ENCODE peak calls at places on chromosomes 7 and 10, in seven cellular contexts. One of them, this sample, is unnamed.

GRCh38 chr10:110395350-110396283 is 90.9 kb upstream of the SMNDC1 start:
- DNase-seq in ascending aorta: no peak
- DNase-seq in effector memory CD4-positive, alpha-beta T cell: peak
- DNase-seq in bronchial epithelial cell: peak
- DNase-seq in right cardiac atrium: no peak
- DNase-seq in GM12865: peak
- DNase-seq in colonic mucosa: peak
- DNase-seq in this sample: no peak

GRCh38 chr7:149284850-149285580 is 23.0 kb downstream of the ZNF783 start:
- DNase-seq in bronchial epithelial cell: peak
- DNase-seq in GM12865: peak
- DNase-seq in ascending aorta: peak
- DNase-seq in effector memory CD4-positive, alpha-beta T cell: peak
- DNase-seq in colonic mucosa: peak
- DNase-seq in right cardiac atrium: peak
- DNase-seq in this sample: no peak

GRCh38 chr10:125029584-125030242 is 87.8 kb downstream of the ZRANB1 start:
- DNase-seq in colonic mucosa: no peak
- DNase-seq in ascending aorta: no peak
- DNase-seq in GM12865: no peak
- DNase-seq in right cardiac atrium: no peak
- DNase-seq in effector memory CD4-positive, alpha-beta T cell: no peak
- DNase-seq in bronchial epithelial cell: peak
- DNase-seq in this sample: no peak

GRCh38 chr7:2474813-2475677 is 1.2 kb downstream of the GRIFIN start:
- DNase-seq in right cardiac atrium: no peak
- DNase-seq in bronchial epithelial cell: no peak
- DNase-seq in colonic mucosa: no peak
- DNase-seq in effector memory CD4-positive, alpha-beta T cell: no peak
- DNase-seq in ascending aorta: no peak
- DNase-seq in GM12865: no peak
- DNase-seq in this sample: no peak

GRCh38 chr10:110634527-110635209 is 9.5 kb upstream of the RBM20 start:
- DNase-seq in GM12865: no peak
- DNase-seq in colonic mucosa: peak
- DNase-seq in right cardiac atrium: peak
- DNase-seq in bronchial epithelial cell: no peak
- DNase-seq in ascending aorta: no peak
- DNase-seq in effector memory CD4-positive, alpha-beta T cell: no peak
- DNase-seq in this sample: peak

GRCh38 chr7:44631458-44632115 is 25.2 kb downstream of the OGDH start:
- DNase-seq in colonic mucosa: no peak
- DNase-seq in ascending aorta: no peak
- DNase-seq in bronchial epithelial cell: no peak
- DNase-seq in right cardiac atrium: no peak
- DNase-seq in effector memory CD4-positive, alpha-beta T cell: peak
- DNase-seq in GM12865: no peak
- DNase-seq in this sample: peak

GRCh38 chr7:41943098-41943577 is 240.2 kb upstream of the INHBA start:
- DNase-seq in ascending aorta: no peak
- DNase-seq in right cardiac atrium: peak
- DNase-seq in bronchial epithelial cell: peak
- DNase-seq in GM12865: peak
- DNase-seq in colonic mucosa: peak
- DNase-seq in effector memory CD4-positive, alpha-beta T cell: peak
- DNase-seq in this sample: peak

GRCh38 chr7:33854178-33854577 is 51.2 kb upstream of the BMPER start:
- DNase-seq in colonic mucosa: no peak
- DNase-seq in GM12865: no peak
- DNase-seq in bronchial epithelial cell: peak
- DNase-seq in ascending aorta: no peak
- DNase-seq in right cardiac atrium: no peak
- DNase-seq in effector memory CD4-positive, alpha-beta T cell: no peak
- DNase-seq in this sample: no peak

GRCh38 chr7:143514995-143515735 is 37.5 kb downstream of the TAS2R41 start:
- DNase-seq in bronchial epithelial cell: no peak
- DNase-seq in right cardiac atrium: peak
- DNase-seq in colonic mucosa: no peak
- DNase-seq in GM12865: no peak
- DNase-seq in ascending aorta: no peak
- DNase-seq in effector memory CD4-positive, alpha-beta T cell: no peak
- DNase-seq in this sample: no peak

GRCh38 chr7:130387628-130388403 is 7.5 kb downstream of the CPA1 start:
- DNase-seq in GM12865: no peak
- DNase-seq in effector memory CD4-positive, alpha-beta T cell: no peak
- DNase-seq in right cardiac atrium: no peak
- DNase-seq in colonic mucosa: no peak
- DNase-seq in bronchial epithelial cell: no peak
- DNase-seq in ascending aorta: no peak
- DNase-seq in this sample: no peak

GRCh38 chr10:102870221-102870620 is 951 bp downstream of the AS3MT start:
- DNase-seq in colonic mucosa: no peak
- DNase-seq in GM12865: no peak
- DNase-seq in effector memory CD4-positive, alpha-beta T cell: no peak
- DNase-seq in right cardiac atrium: no peak
- DNase-seq in bronchial epithelial cell: no peak
- DNase-seq in ascending aorta: no peak
- DNase-seq in this sample: no peak

GRCh38 chr10:95517536-95518454 is 43.4 kb downstream of the SORBS1 start:
- DNase-seq in colonic mucosa: peak
- DNase-seq in GM12865: no peak
- DNase-seq in effector memory CD4-positive, alpha-beta T cell: no peak
- DNase-seq in ascending aorta: no peak
- DNase-seq in right cardiac atrium: no peak
- DNase-seq in bronchial epithelial cell: no peak
- DNase-seq in this sample: no peak

GRCh38 chr7:114081606-114082425 is 163.0 kb upstream of the PPP1R3A start:
- DNase-seq in colonic mucosa: peak
- DNase-seq in effector memory CD4-positive, alpha-beta T cell: no peak
- DNase-seq in right cardiac atrium: no peak
- DNase-seq in ascending aorta: no peak
- DNase-seq in bronchial epithelial cell: peak
- DNase-seq in GM12865: peak
- DNase-seq in this sample: peak

GRCh38 chr10:130745251-130745650 is 566.3 kb downstream of the TCERG1L start:
- DNase-seq in right cardiac atrium: no peak
- DNase-seq in effector memory CD4-positive, alpha-beta T cell: no peak
- DNase-seq in bronchial epithelial cell: no peak
- DNase-seq in ascending aorta: no peak
- DNase-seq in colonic mucosa: no peak
- DNase-seq in GM12865: no peak
- DNase-seq in this sample: no peak

GRCh38 chr10:113454341-113455061 is 98.4 kb upstream of the HABP2 start:
- DNase-seq in GM12865: peak
- DNase-seq in right cardiac atrium: peak
- DNase-seq in ascending aorta: no peak
- DNase-seq in bronchial epithelial cell: peak
- DNase-seq in colonic mucosa: peak
- DNase-seq in effector memory CD4-positive, alpha-beta T cell: no peak
- DNase-seq in this sample: peak

GRCh38 chr10:70169661-70170364 is 501 bp downstream of the SAR1A start:
- DNase-seq in GM12865: no peak
- DNase-seq in colonic mucosa: no peak
- DNase-seq in bronchial epithelial cell: no peak
- DNase-seq in ascending aorta: no peak
- DNase-seq in effector memory CD4-positive, alpha-beta T cell: no peak
- DNase-seq in right cardiac atrium: no peak
- DNase-seq in this sample: no peak

GRCh38 chr7:151796091-151796870 is 80.6 kb downstream of the PRKAG2 start:
- DNase-seq in bronchial epithelial cell: peak
- DNase-seq in right cardiac atrium: peak
- DNase-seq in colonic mucosa: peak
- DNase-seq in GM12865: no peak
- DNase-seq in effector memory CD4-positive, alpha-beta T cell: no peak
- DNase-seq in ascending aorta: no peak
- DNase-seq in this sample: no peak

DNA sequence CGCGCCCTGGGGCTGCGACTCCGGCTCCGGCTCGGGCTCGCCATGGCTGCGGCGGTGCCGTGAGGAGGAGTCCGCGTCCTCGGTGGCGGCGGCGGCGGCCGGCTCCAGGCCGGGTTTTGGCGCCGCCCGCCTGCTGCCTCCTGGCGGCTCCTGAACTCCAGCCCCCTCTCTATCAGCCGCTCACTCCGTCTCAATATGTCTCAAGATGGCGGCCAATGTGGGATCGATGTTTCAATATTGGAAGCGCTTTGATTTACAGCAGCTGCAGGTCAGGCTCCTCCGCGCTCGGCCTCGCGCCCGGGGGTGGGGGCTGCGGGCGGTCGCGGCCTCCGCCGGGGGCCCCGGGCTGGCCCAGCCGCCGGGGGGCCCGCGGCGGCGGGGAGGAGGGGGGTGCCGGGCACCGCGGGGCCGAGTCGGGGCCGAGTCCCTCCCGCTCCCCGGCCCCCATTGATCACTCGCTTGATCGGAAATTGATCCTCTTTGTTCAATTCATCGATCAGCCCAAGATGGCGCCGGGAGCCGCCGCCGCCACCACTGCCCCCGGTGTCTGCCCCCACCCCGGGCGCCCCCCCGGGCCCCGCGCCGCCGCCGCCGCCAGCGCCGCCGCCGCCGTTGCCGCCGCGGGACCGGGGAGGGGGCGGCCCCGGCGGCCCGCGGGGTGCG is 1.5 kb upstream of the CUX1 start:
- DNase-seq in colonic mucosa: peak
- DNase-seq in effector memory CD4-positive, alpha-beta T cell: peak
- DNase-seq in ascending aorta: no peak
- DNase-seq in bronchial epithelial cell: peak
- DNase-seq in GM12865: peak
- DNase-seq in right cardiac atrium: peak
- DNase-seq in this sample: peak
- H3K4me3 ChIP-seq in colonic mucosa: peak
- H3K4me3 ChIP-seq in effector memory CD4-positive, alpha-beta T cell: peak
- H3K4me3 ChIP-seq in ascending aorta: peak
- H3K4me3 ChIP-seq in bronchial epithelial cell: peak
- H3K4me3 ChIP-seq in GM12865: peak
- H3K4me3 ChIP-seq in right cardiac atrium: peak
- H3K4me3 ChIP-seq in this sample: peak

GRCh38 chr10:14569274-14570060 is 205.2 kb downstream of the FAM107B start:
- DNase-seq in ascending aorta: no peak
- DNase-seq in right cardiac atrium: no peak
- DNase-seq in colonic mucosa: peak
- DNase-seq in bronchial epithelial cell: no peak
- DNase-seq in effector memory CD4-positive, alpha-beta T cell: no peak
- DNase-seq in GM12865: no peak
- DNase-seq in this sample: no peak
- H3K4me3 ChIP-seq in ascending aorta: no peak
- H3K4me3 ChIP-seq in right cardiac atrium: no peak
- H3K4me3 ChIP-seq in colonic mucosa: no peak
- H3K4me3 ChIP-seq in bronchial epithelial cell: no peak
- H3K4me3 ChIP-seq in effector memory CD4-positive, alpha-beta T cell: peak
- H3K4me3 ChIP-seq in GM12865: no peak
- H3K4me3 ChIP-seq in this sample: no peak

DNA sequence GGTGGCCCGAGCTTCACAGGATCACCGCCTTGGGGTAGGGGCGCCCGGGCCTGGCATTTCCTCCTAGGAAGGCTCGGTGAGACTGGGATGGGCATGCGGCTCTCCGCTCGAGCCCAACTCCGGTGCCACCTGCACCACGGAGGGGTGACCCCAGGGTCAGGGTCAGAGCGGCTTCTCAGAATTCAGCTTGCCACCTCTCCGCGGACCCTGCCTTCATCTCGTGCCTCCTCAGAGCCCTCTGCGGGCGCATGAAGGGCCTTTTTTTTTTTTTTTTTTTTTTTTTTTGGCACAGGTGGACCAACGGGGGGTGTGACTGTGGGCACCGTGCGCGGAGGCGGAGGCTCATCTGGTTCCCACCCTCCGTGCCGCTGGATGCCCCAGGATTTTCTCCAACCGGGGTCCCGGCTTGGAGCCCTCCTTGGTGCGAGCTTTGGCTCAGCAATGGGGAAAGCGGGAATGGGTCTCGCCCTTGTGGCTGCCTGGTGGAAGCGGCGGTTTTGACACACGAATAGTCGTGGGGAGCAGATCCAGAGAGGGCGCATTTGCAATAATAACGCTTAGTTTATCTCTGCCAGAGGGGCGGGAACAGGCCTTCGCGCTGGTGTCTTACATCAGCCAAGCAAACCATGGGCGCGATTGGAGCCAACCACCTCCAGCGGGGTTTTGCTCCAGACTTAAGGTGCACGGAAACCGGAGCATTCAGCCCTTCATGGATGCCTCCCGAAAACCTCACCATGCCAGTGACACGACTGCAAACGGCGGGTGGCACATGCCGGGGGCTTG is 5.0 kb upstream of the TNRC18 start:
- DNase-seq in right cardiac atrium: peak
- DNase-seq in ascending aorta: no peak
- DNase-seq in effector memory CD4-positive, alpha-beta T cell: no peak
- DNase-seq in colonic mucosa: peak
- DNase-seq in bronchial epithelial cell: peak
- DNase-seq in GM12865: no peak
- DNase-seq in this sample: no peak
- H3K4me3 ChIP-seq in right cardiac atrium: peak
- H3K4me3 ChIP-seq in ascending aorta: peak
- H3K4me3 ChIP-seq in effector memory CD4-positive, alpha-beta T cell: no peak
- H3K4me3 ChIP-seq in colonic mucosa: peak
- H3K4me3 ChIP-seq in bronchial epithelial cell: peak
- H3K4me3 ChIP-seq in GM12865: no peak
- H3K4me3 ChIP-seq in this sample: no peak

DNA sequence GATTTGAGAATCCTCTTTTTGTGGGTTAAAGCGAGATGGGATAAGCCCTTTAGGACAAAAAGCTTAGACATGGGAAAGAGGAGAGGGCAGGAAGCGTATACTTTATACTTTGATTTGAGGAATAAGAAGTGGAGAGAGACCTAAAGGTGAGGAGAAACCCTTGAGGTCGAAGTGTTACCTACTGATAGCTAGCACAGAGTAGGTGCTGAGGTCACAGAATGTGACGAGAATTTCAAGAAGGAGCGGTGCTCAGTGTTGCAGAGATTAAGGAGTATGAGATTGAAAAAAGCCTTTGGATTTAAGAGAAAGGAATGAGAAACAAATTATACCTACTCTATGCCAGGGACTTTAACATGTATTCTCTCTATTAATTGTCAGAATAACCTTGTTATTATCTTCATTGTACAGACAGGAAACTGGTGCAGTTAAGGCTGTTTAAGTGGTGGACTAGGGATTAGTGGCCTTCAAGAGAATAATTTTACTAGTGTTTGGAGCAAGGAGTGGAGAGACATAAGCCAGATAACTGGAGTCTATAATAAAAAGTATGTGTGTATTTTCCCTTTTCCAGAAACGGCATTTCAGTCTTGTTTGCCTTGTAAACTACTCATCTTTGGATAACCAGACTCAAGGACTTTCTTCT is 8.8 kb downstream of the CAPZA2 start:
- DNase-seq in right cardiac atrium: no peak
- DNase-seq in colonic mucosa: no peak
- DNase-seq in GM12865: no peak
- DNase-seq in effector memory CD4-positive, alpha-beta T cell: no peak
- DNase-seq in ascending aorta: no peak
- DNase-seq in bronchial epithelial cell: no peak
- DNase-seq in this sample: no peak
- H3K4me3 ChIP-seq in right cardiac atrium: peak
- H3K4me3 ChIP-seq in colonic mucosa: no peak
- H3K4me3 ChIP-seq in GM12865: no peak
- H3K4me3 ChIP-seq in effector memory CD4-positive, alpha-beta T cell: no peak
- H3K4me3 ChIP-seq in ascending aorta: no peak
- H3K4me3 ChIP-seq in bronchial epithelial cell: no peak
- H3K4me3 ChIP-seq in this sample: no peak